ENCODE peak calls at places on chromosomes 4 and X, in seven cellular contexts. Q, M, L, G, D, Y and J are unnamed samples.

GRCh38 chrX:73822775-73823174 is 259.8 kb downstream of the CHIC1 start:
- DNase-seq in Q (no peak), M (no peak), L (no peak), G (no peak), D (no peak), Y (no peak), J (no peak)

GRCh38 chr4:163673848-163674702 is 179.6 kb downstream of the TMA16 start:
- DNase-seq in Q (no peak), M (peak; percentile 11), L (no peak), G (no peak), D (no peak), Y (no peak), J (no peak)

GRCh38 chr4:166198516-166198915 is 325.5 kb downstream of the TLL1 start:
- DNase-seq in Q (no peak), M (no peak), L (no peak), G (no peak), D (no peak), Y (no peak), J (no peak)

GRCh38 chr4:138178566-138178965 is 63.6 kb downstream of the SLC7A11 start:
- DNase-seq in Q (no peak), M (no peak), L (no peak), G (no peak), D (no peak), Y (no peak), J (no peak)

GRCh38 chr4:95377511-95377910 is 171.3 kb downstream of the UNC5C start:
- DNase-seq in Q (no peak), M (no peak), L (no peak), G (no peak), D (peak; percentile 43), Y (no peak), J (peak; percentile 77)

GRCh38 chr4:37441231-37442061 is 196.9 kb downstream of the NWD2 start:
- DNase-seq in Q (no peak), M (no peak), L (no peak), G (no peak), D (no peak), Y (no peak), J (no peak)

GRCh38 chr4:76694056-76694455 is 203.9 kb downstream of the SOWAHB start:
- DNase-seq in Q (no peak), M (no peak), L (no peak), G (no peak), D (no peak), Y (no peak), J (no peak)

GRCh38 chr4:185210102-185210981 is 944 bp downstream of the SNX25 start:
- DNase-seq in Q (peak; percentile 15), M (peak; percentile 38), L (no peak), G (no peak), D (peak; percentile 73), Y (peak; percentile 73), J (no peak)

GRCh38 chrX:2955838-2956237 is 26.7 kb upstream of the ARSD start:
- DNase-seq in Q (no peak), M (no peak), L (no peak), G (no peak), D (no peak), Y (no peak), J (no peak)

GRCh38 chr4:74875451-74875850 is 57.5 kb upstream of the PARM1 start:
- DNase-seq in Q (no peak), M (no peak), L (no peak), G (no peak), D (no peak), Y (no peak), J (no peak)

GRCh38 chrX:6227445-6227820 is 1.2 kb downstream of the NLGN4X start:
- DNase-seq in Q (no peak), M (no peak), L (no peak), G (no peak), D (peak; percentile 48), Y (no peak), J (no peak)

GRCh38 chr4:98976716-98977115 is 18.8 kb upstream of the METAP1 start:
- DNase-seq in Q (no peak), M (no peak), L (no peak), G (no peak), D (no peak), Y (no peak), J (no peak)

GRCh38 chr4:5033266-5033945 is 14.1 kb upstream of the CYTL1 start:
- DNase-seq in Q (no peak), M (no peak), L (no peak), G (peak; percentile 55), D (no peak), Y (peak; percentile 54), J (no peak)

GRCh38 chrX:23904096-23904495 is 3.6 kb downstream of the APOO start:
- DNase-seq in Q (no peak), M (no peak), L (no peak), G (no peak), D (no peak), Y (no peak), J (no peak)

GRCh38 chrX:1807301-1807731 is 192.5 kb downstream of the ASMT start:
- DNase-seq in Q (no peak), M (no peak), L (no peak), G (no peak), D (peak; percentile 44), Y (no peak), J (peak; percentile 4)

GRCh38 chr4:8112036-8112576 is 46.5 kb downstream of the ABLIM2 start:
- DNase-seq in Q (no peak), M (no peak), L (no peak), G (no peak), D (peak; percentile 77), Y (no peak), J (no peak)

GRCh38 chr4:168636506-168637176 is 139.8 kb downstream of the PALLD start:
- DNase-seq in Q (no peak), M (no peak), L (no peak), G (no peak), D (no peak), Y (no peak), J (no peak)

GRCh38 chr4:185895351-185895750 is 83.4 kb upstream of the SORBS2 start:
- DNase-seq in Q (no peak), M (no peak), L (no peak), G (no peak), D (no peak), Y (no peak), J (no peak)

GRCh38 chrX:38879631-38880220 is 78.5 kb downstream of the MID1IP1 start:
- DNase-seq in Q (no peak), M (peak; percentile 18), L (no peak), G (no peak), D (peak; percentile 51), Y (peak; percentile 61), J (no peak)

GRCh38 chrX:78548012-78548411 is 111.1 kb downstream of the RTL3 start:
- DNase-seq in Q (no peak), M (no peak), L (no peak), G (no peak), D (no peak), Y (no peak), J (no peak)

GRCh38 chr4:94160774-94161173 is 46.9 kb upstream of the SMARCAD1 start:
- DNase-seq in Q (no peak), M (peak; percentile 29), L (no peak), G (no peak), D (no peak), Y (no peak), J (no peak)

GRCh38 chrX:84737471-84737871 is 235.2 kb upstream of the HDX start:
- DNase-seq in Q (no peak), M (no peak), L (no peak), G (peak; percentile 51), D (no peak), Y (peak; percentile 34), J (no peak)

GRCh38 chr4:85747871-85748491 is 273.0 kb downstream of the ARHGAP24 start:
- DNase-seq in Q (no peak), M (peak; percentile 47), L (peak; percentile 67), G (peak; percentile 31), D (peak; percentile 70), Y (no peak), J (peak; percentile 3)